ENCODE peak calls at places on chromosomes 2 and 18, in seven cellular contexts. One of them, this sample, is unnamed.

GRCh38 chr2:47226124-47227040 is 71.3 kb upstream of the STPG4 start:
- ATAC-seq in heart right ventricle: no peak
- ATAC-seq in activated naive CD8-positive, alpha-beta T cell treated with anti-CD3 and anti-CD28 coated beads, Interleukin-2, amount 50 U/mL, for 24 hours: no peak
- ATAC-seq in stimulated activated effector memory CD8-positive, alpha-beta T cell treated with anti-CD3 and anti-CD28 coated beads, Interleukin-12 subunit alpha, Interleukin-12 subunit beta, amount 100 ng/mL, for 72 hours: no peak
- ATAC-seq in left ventricle myocardium superior: no peak
- ATAC-seq in HCT116: no peak
- ATAC-seq in upper lobe of right lung: peak
- ATAC-seq in this sample: no peak

GRCh38 chr2:154132827-154133226 is 261.1 kb downstream of the GALNT13 start:
- ATAC-seq in HCT116: no peak
- ATAC-seq in upper lobe of right lung: no peak
- ATAC-seq in left ventricle myocardium superior: no peak
- ATAC-seq in stimulated activated effector memory CD8-positive, alpha-beta T cell treated with anti-CD3 and anti-CD28 coated beads, Interleukin-12 subunit alpha, Interleukin-12 subunit beta, amount 100 ng/mL, for 72 hours: no peak
- ATAC-seq in activated naive CD8-positive, alpha-beta T cell treated with anti-CD3 and anti-CD28 coated beads, Interleukin-2, amount 50 U/mL, for 24 hours: no peak
- ATAC-seq in heart right ventricle: no peak
- ATAC-seq in this sample: no peak

GRCh38 chr18:41639218-41639617 is 315.8 kb upstream of the PIK3C3 start:
- ATAC-seq in stimulated activated effector memory CD8-positive, alpha-beta T cell treated with anti-CD3 and anti-CD28 coated beads, Interleukin-12 subunit alpha, Interleukin-12 subunit beta, amount 100 ng/mL, for 72 hours: no peak
- ATAC-seq in heart right ventricle: no peak
- ATAC-seq in left ventricle myocardium superior: no peak
- ATAC-seq in upper lobe of right lung: no peak
- ATAC-seq in HCT116: no peak
- ATAC-seq in activated naive CD8-positive, alpha-beta T cell treated with anti-CD3 and anti-CD28 coated beads, Interleukin-2, amount 50 U/mL, for 24 hours: no peak
- ATAC-seq in this sample: no peak

GRCh38 chr2:109223490-109223889 is 94.5 kb downstream of the SH3RF3 start:
- ATAC-seq in left ventricle myocardium superior: no peak
- ATAC-seq in stimulated activated effector memory CD8-positive, alpha-beta T cell treated with anti-CD3 and anti-CD28 coated beads, Interleukin-12 subunit alpha, Interleukin-12 subunit beta, amount 100 ng/mL, for 72 hours: no peak
- ATAC-seq in HCT116: no peak
- ATAC-seq in upper lobe of right lung: no peak
- ATAC-seq in activated naive CD8-positive, alpha-beta T cell treated with anti-CD3 and anti-CD28 coated beads, Interleukin-2, amount 50 U/mL, for 24 hours: no peak
- ATAC-seq in heart right ventricle: no peak
- ATAC-seq in this sample: no peak

GRCh38 chr2:45796500-45796899 is 145.0 kb downstream of the PRKCE start:
- ATAC-seq in HCT116: no peak
- ATAC-seq in heart right ventricle: no peak
- ATAC-seq in upper lobe of right lung: no peak
- ATAC-seq in left ventricle myocardium superior: no peak
- ATAC-seq in stimulated activated effector memory CD8-positive, alpha-beta T cell treated with anti-CD3 and anti-CD28 coated beads, Interleukin-12 subunit alpha, Interleukin-12 subunit beta, amount 100 ng/mL, for 72 hours: no peak
- ATAC-seq in activated naive CD8-positive, alpha-beta T cell treated with anti-CD3 and anti-CD28 coated beads, Interleukin-2, amount 50 U/mL, for 24 hours: no peak
- ATAC-seq in this sample: no peak

GRCh38 chr2:41160439-41160838 is 708.5 kb upstream of the SLC8A1 start:
- ATAC-seq in upper lobe of right lung: no peak
- ATAC-seq in left ventricle myocardium superior: no peak
- ATAC-seq in activated naive CD8-positive, alpha-beta T cell treated with anti-CD3 and anti-CD28 coated beads, Interleukin-2, amount 50 U/mL, for 24 hours: peak
- ATAC-seq in heart right ventricle: no peak
- ATAC-seq in stimulated activated effector memory CD8-positive, alpha-beta T cell treated with anti-CD3 and anti-CD28 coated beads, Interleukin-12 subunit alpha, Interleukin-12 subunit beta, amount 100 ng/mL, for 72 hours: no peak
- ATAC-seq in HCT116: no peak
- ATAC-seq in this sample: no peak

GRCh38 chr2:44191739-44192138 is 23.1 kb downstream of the PPM1B start:
- ATAC-seq in upper lobe of right lung: no peak
- ATAC-seq in stimulated activated effector memory CD8-positive, alpha-beta T cell treated with anti-CD3 and anti-CD28 coated beads, Interleukin-12 subunit alpha, Interleukin-12 subunit beta, amount 100 ng/mL, for 72 hours: peak
- ATAC-seq in HCT116: no peak
- ATAC-seq in heart right ventricle: no peak
- ATAC-seq in left ventricle myocardium superior: no peak
- ATAC-seq in activated naive CD8-positive, alpha-beta T cell treated with anti-CD3 and anti-CD28 coated beads, Interleukin-2, amount 50 U/mL, for 24 hours: peak
- ATAC-seq in this sample: no peak

GRCh38 chr2:96946625-96947024 is 39.8 kb downstream of the FAM178B start:
- ATAC-seq in activated naive CD8-positive, alpha-beta T cell treated with anti-CD3 and anti-CD28 coated beads, Interleukin-2, amount 50 U/mL, for 24 hours: no peak
- ATAC-seq in HCT116: no peak
- ATAC-seq in stimulated activated effector memory CD8-positive, alpha-beta T cell treated with anti-CD3 and anti-CD28 coated beads, Interleukin-12 subunit alpha, Interleukin-12 subunit beta, amount 100 ng/mL, for 72 hours: no peak
- ATAC-seq in upper lobe of right lung: no peak
- ATAC-seq in heart right ventricle: no peak
- ATAC-seq in left ventricle myocardium superior: no peak
- ATAC-seq in this sample: no peak

GRCh38 chr2:9167718-9168657 is 38.6 kb upstream of the ASAP2 start:
- ATAC-seq in stimulated activated effector memory CD8-positive, alpha-beta T cell treated with anti-CD3 and anti-CD28 coated beads, Interleukin-12 subunit alpha, Interleukin-12 subunit beta, amount 100 ng/mL, for 72 hours: no peak
- ATAC-seq in heart right ventricle: no peak
- ATAC-seq in HCT116: no peak
- ATAC-seq in activated naive CD8-positive, alpha-beta T cell treated with anti-CD3 and anti-CD28 coated beads, Interleukin-2, amount 50 U/mL, for 24 hours: no peak
- ATAC-seq in upper lobe of right lung: peak
- ATAC-seq in left ventricle myocardium superior: no peak
- ATAC-seq in this sample: no peak

This sample was measured in esophagus mucosa.